ENCODE peak calls at places on chromosomes 13 and 19, in five cellular contexts. One of them, this sample, is unnamed.

GRCh38 chr19:19276386-19276785 is 3.3 kb upstream of the TM6SF2 start:
- DNase-seq in GM23248: peak
- DNase-seq in T-helper 17 cell: no peak
- DNase-seq in nucleus accumbens: no peak
- DNase-seq in C1 segment of cervical spinal cord: no peak
- DNase-seq in this sample: no peak

GRCh38 chr13:72782717-72783116 is 784 bp downstream of the PIBF1 start:
- DNase-seq in GM23248: peak
- DNase-seq in T-helper 17 cell: no peak
- DNase-seq in nucleus accumbens: no peak
- DNase-seq in C1 segment of cervical spinal cord: no peak
- DNase-seq in this sample: no peak

GRCh38 chr13:64529874-64530485 is 2700.2 kb downstream of the PCDH9 start:
- DNase-seq in GM23248: peak
- DNase-seq in T-helper 17 cell: no peak
- DNase-seq in nucleus accumbens: no peak
- DNase-seq in C1 segment of cervical spinal cord: no peak
- DNase-seq in this sample: no peak

GRCh38 chr19:1567116-1567847 is 843 bp downstream of the MEX3D start:
- DNase-seq in GM23248: peak
- DNase-seq in T-helper 17 cell: no peak
- DNase-seq in nucleus accumbens: no peak
- DNase-seq in C1 segment of cervical spinal cord: no peak
- DNase-seq in this sample: no peak

GRCh38 chr13:106532111-106532929 is 3.1 kb downstream of the EFNB2 start:
- DNase-seq in GM23248: peak
- DNase-seq in T-helper 17 cell: no peak
- DNase-seq in nucleus accumbens: peak
- DNase-seq in C1 segment of cervical spinal cord: no peak
- DNase-seq in this sample: no peak

GRCh38 chr19:40129425-40129824 is 38.7 kb upstream of the ZNF780A start:
- DNase-seq in GM23248: no peak
- DNase-seq in T-helper 17 cell: no peak
- DNase-seq in nucleus accumbens: no peak
- DNase-seq in C1 segment of cervical spinal cord: no peak
- DNase-seq in this sample: no peak

GRCh38 chr13:99124695-99125334 is 75.8 kb upstream of the UBAC2 start:
- DNase-seq in GM23248: peak
- DNase-seq in T-helper 17 cell: no peak
- DNase-seq in nucleus accumbens: no peak
- DNase-seq in C1 segment of cervical spinal cord: no peak
- DNase-seq in this sample: no peak

GRCh38 chr19:35268546-35269424 is at the start of gene USF2:
- DNase-seq in GM23248: peak
- DNase-seq in T-helper 17 cell: peak
- DNase-seq in nucleus accumbens: peak
- DNase-seq in C1 segment of cervical spinal cord: peak
- DNase-seq in this sample: no peak

GRCh38 chr19:51029718-51030117 is 3.3 kb upstream of the KLK11 start:
- DNase-seq in GM23248: no peak
- DNase-seq in T-helper 17 cell: no peak
- DNase-seq in nucleus accumbens: no peak
- DNase-seq in C1 segment of cervical spinal cord: no peak
- DNase-seq in this sample: peak

GRCh38 chr19:23542562-23542961 is 144.4 kb downstream of the ZNF675 start:
- DNase-seq in GM23248: no peak
- DNase-seq in T-helper 17 cell: no peak
- DNase-seq in nucleus accumbens: no peak
- DNase-seq in C1 segment of cervical spinal cord: no peak
- DNase-seq in this sample: no peak

GRCh38 chr13:101453784-101454201 is 1.3 kb downstream of the ITGBL1 start:
- DNase-seq in GM23248: peak
- DNase-seq in T-helper 17 cell: no peak
- DNase-seq in nucleus accumbens: no peak
- DNase-seq in C1 segment of cervical spinal cord: no peak
- DNase-seq in this sample: no peak

GRCh38 chr19:10655457-10656312 is 1.5 kb downstream of the ILF3 start:
- DNase-seq in GM23248: peak
- DNase-seq in T-helper 17 cell: no peak
- DNase-seq in nucleus accumbens: no peak
- DNase-seq in C1 segment of cervical spinal cord: peak
- DNase-seq in this sample: no peak

GRCh38 chr13:23322353-23323336 is 110.9 kb downstream of the SACS start:
- DNase-seq in GM23248: peak
- DNase-seq in T-helper 17 cell: no peak
- DNase-seq in nucleus accumbens: no peak
- DNase-seq in C1 segment of cervical spinal cord: no peak
- DNase-seq in this sample: no peak